ENCODE peak calls at places on chromosomes 16 and 17, in five cellular contexts. N is uterus, U is posterior cingulate gyrus, S is mesendoderm, T is T-cell. C is an unnamed sample.

GRCh38 chr16:68839831-68840230 is 3.5 kb upstream of the TANGO6 start:
- DNase-seq in S (no peak), U (no peak), N (no peak), T (no peak), C (no peak)

GRCh38 chr17:33982872-33983271 is 272.2 kb upstream of the CCL2 start:
- DNase-seq in N (no peak), S (no peak), T (no peak), U (no peak), C (no peak)

GRCh38 chr17:49835472-49835871 is 12.4 kb downstream of the TAC4 start:
- DNase-seq in T (no peak), U (no peak), N (no peak), S (no peak), C (no peak)

GRCh38 chr17:48441231-48441711 is 11.3 kb upstream of the SKAP1 start:
- DNase-seq in T (peak; percentile 61), N (no peak), U (no peak), S (no peak), C (no peak)

GRCh38 chr17:17774009-17774881 is 62.5 kb downstream of the SREBF1 start:
- DNase-seq in S (no peak), T (no peak), U (no peak), N (peak; percentile 51), C (no peak)

GRCh38 chr17:65707780-65708179 is 146.3 kb upstream of the AXIN2 start:
- DNase-seq in S (no peak), U (no peak), N (no peak), T (no peak), C (no peak)

GRCh38 chr17:31754239-31754945 is 104.7 kb downstream of the COPRS start:
- DNase-seq in T (no peak), N (no peak), S (peak; percentile 37), U (no peak), C (no peak)

GRCh38 chr17:17422641-17423040 is 54.2 kb upstream of the MED9 start:
- DNase-seq in N (no peak), S (no peak), T (no peak), U (no peak), C (no peak)

GRCh38 chr17:61385869-61386245 is 13.8 kb upstream of the TBX2 start:
- DNase-seq in N (no peak), T (no peak), U (no peak), S (no peak), C (no peak)

C was measured in hippocampal formation.